ENCODE peak calls at places on chromosome 21, in seven cellular contexts. S, Y, N, A, Q, I and X are unnamed samples.

GRCh38 chr21:42850866-42851391 is 28.4 kb downstream of the WDR4 start:
- DNase-seq in S (no peak), Y (peak), N (peak), A (no peak), Q (peak), I (no peak), X (no peak)

GRCh38 chr21:29737188-29737587 is 202.6 kb downstream of the GRIK1 start:
- DNase-seq in S (no peak), Y (no peak), N (no peak), A (no peak), Q (no peak), I (no peak), X (no peak)

GRCh38 chr21:32007461-32007860 is 134.6 kb downstream of the HUNK start:
- DNase-seq in S (no peak), Y (no peak), N (no peak), A (no peak), Q (no peak), I (no peak), X (no peak)

GRCh38 chr21:35190201-35190701 is 141.1 kb upstream of the RUNX1 start:
- DNase-seq in S (no peak), Y (no peak), N (no peak), A (peak), Q (no peak), I (no peak), X (no peak)

GRCh38 chr21:37551406-37552355 is 185.1 kb downstream of the DYRK1A start:
- DNase-seq in S (no peak), Y (no peak), N (no peak), A (no peak), Q (no peak), I (peak), X (peak)

GRCh38 chr21:27683292-27683691 is 716.4 kb upstream of the ADAMTS5 start:
- DNase-seq in S (no peak), Y (no peak), N (no peak), A (no peak), Q (no peak), I (no peak), X (no peak)

GRCh38 chr21:17476006-17476405 is 36.8 kb upstream of the CXADR start:
- DNase-seq in S (no peak), Y (no peak), N (no peak), A (no peak), Q (no peak), I (peak), X (no peak)

GRCh38 chr21:29238052-29238966 is 60.4 kb upstream of the BACH1 start:
- DNase-seq in S (no peak), Y (no peak), N (no peak), A (no peak), Q (no peak), I (no peak), X (no peak)

GRCh38 chr21:9767592-9768375 is 753.6 kb upstream of the TPTE start:
- DNase-seq in S (no peak), Y (no peak), N (peak), A (no peak), Q (peak), I (no peak), X (no peak)

GRCh38 chr21:38491536-38491935 is 6.7 kb downstream of the ERG start:
- DNase-seq in S (no peak), Y (no peak), N (no peak), A (no peak), Q (no peak), I (no peak), X (no peak)

GRCh38 chr21:31161157-31161556 is 122.9 kb upstream of the KRTAP19-8 start:
- DNase-seq in S (no peak), Y (no peak), N (no peak), A (no peak), Q (peak), I (no peak), X (peak)

GRCh38 chr21:28445081-28445830 is 547.4 kb downstream of the LTN1 start:
- DNase-seq in S (no peak), Y (no peak), N (no peak), A (no peak), Q (no peak), I (no peak), X (no peak)

GRCh38 chr21:46661211-46661625 is 25.7 kb downstream of the PRMT2 start:
- DNase-seq in S (no peak), Y (peak), N (no peak), A (no peak), Q (peak), I (no peak), X (peak)

GRCh38 chr21:19695796-19696195 is 1292.2 kb upstream of the TMPRSS15 start:
- DNase-seq in S (no peak), Y (no peak), N (no peak), A (no peak), Q (no peak), I (no peak), X (no peak)

GRCh38 chr21:17257784-17258183 is 255.1 kb upstream of the CXADR start:
- DNase-seq in S (no peak), Y (no peak), N (no peak), A (no peak), Q (no peak), I (no peak), X (no peak)

GRCh38 chr21:30206551-30207251 is 9.2 kb downstream of the CLDN8 start:
- DNase-seq in S (no peak), Y (no peak), N (no peak), A (no peak), Q (no peak), I (no peak), X (no peak)

GRCh38 chr21:35641271-35642016 is 418.9 kb downstream of the SETD4 start:
- DNase-seq in S (no peak), Y (no peak), N (no peak), A (no peak), Q (no peak), I (no peak), X (no peak)

GRCh38 chr21:31526040-31526439 is 133.5 kb upstream of the SOD1 start:
- DNase-seq in S (no peak), Y (no peak), N (no peak), A (no peak), Q (no peak), I (no peak), X (peak)

GRCh38 chr21:35743571-35743970 is 316.8 kb downstream of the SETD4 start:
- DNase-seq in S (no peak), Y (no peak), N (no peak), A (no peak), Q (no peak), I (no peak), X (no peak)

GRCh38 chr21:27645285-27645684 is 678.4 kb upstream of the ADAMTS5 start:
- DNase-seq in S (no peak), Y (no peak), N (no peak), A (no peak), Q (no peak), I (no peak), X (no peak)

GRCh38 chr21:29586696-29587095 is 288.0 kb downstream of the BACH1 start:
- DNase-seq in S (no peak), Y (no peak), N (no peak), A (no peak), Q (no peak), I (no peak), X (no peak)

GRCh38 chr21:38267991-38268858 is 11.4 kb downstream of the KCNJ15 start:
- DNase-seq in S (peak), Y (no peak), N (no peak), A (no peak), Q (no peak), I (no peak), X (no peak)

GRCh38 chr21:31117046-31117916 is 79.0 kb upstream of the KRTAP19-8 start:
- DNase-seq in S (no peak), Y (no peak), N (no peak), A (peak), Q (no peak), I (no peak), X (no peak)

GRCh38 chr21:36548866-36549265 is 68.9 kb upstream of the CLDN14 start:
- DNase-seq in S (no peak), Y (no peak), N (no peak), A (no peak), Q (no peak), I (no peak), X (no peak)

GRCh38 chr21:21415741-21416140 is 417.5 kb downstream of the NCAM2 start:
- DNase-seq in S (no peak), Y (no peak), N (no peak), A (no peak), Q (no peak), I (no peak), X (no peak)

GRCh38 chr21:21921410-21922232 is 923.4 kb downstream of the NCAM2 start:
- DNase-seq in S (no peak), Y (no peak), N (peak), A (no peak), Q (peak), I (no peak), X (peak)

GRCh38 chr21:42781981-42782722 is 97.2 kb downstream of the WDR4 start:
- DNase-seq in S (no peak), Y (no peak), N (no peak), A (no peak), Q (peak), I (no peak), X (no peak)

GRCh38 chr21:34807146-34807880 is 138.5 kb downstream of the CLIC6 start:
- DNase-seq in S (no peak), Y (no peak), N (no peak), A (no peak), Q (no peak), I (no peak), X (no peak)

GRCh38 chr21:29403291-29403690 is 104.6 kb downstream of the BACH1 start:
- DNase-seq in S (no peak), Y (no peak), N (no peak), A (no peak), Q (no peak), I (no peak), X (no peak)

GRCh38 chr21:27023186-27023585 is 56.3 kb upstream of the ADAMTS5 start:
- DNase-seq in S (no peak), Y (no peak), N (no peak), A (no peak), Q (no peak), I (no peak), X (no peak)

GRCh38 chr21:32604484-32604883 is 7.7 kb downstream of the CFAP298 start:
- DNase-seq in S (no peak), Y (peak), N (no peak), A (no peak), Q (no peak), I (no peak), X (no peak)

GRCh38 chr21:38219049-38219628 is 37.7 kb upstream of the KCNJ15 start:
- DNase-seq in S (no peak), Y (peak), N (peak), A (peak), Q (peak), I (peak), X (peak)

GRCh38 chr21:34886554-34887385 is 162.3 kb downstream of the RUNX1 start:
- DNase-seq in S (no peak), Y (no peak), N (peak), A (no peak), Q (peak), I (no peak), X (no peak)

GRCh38 chr21:27076035-27076434 is 109.1 kb upstream of the ADAMTS5 start:
- DNase-seq in S (no peak), Y (no peak), N (no peak), A (no peak), Q (no peak), I (no peak), X (no peak)

GRCh38 chr21:18937337-18937736 is 533.8 kb upstream of the TMPRSS15 start:
- DNase-seq in S (no peak), Y (no peak), N (no peak), A (no peak), Q (no peak), I (no peak), X (no peak)

GRCh38 chr21:24369751-24370150 is 1237.5 kb downstream of the MRPL39 start:
- DNase-seq in S (no peak), Y (no peak), N (no peak), A (no peak), Q (no peak), I (no peak), X (no peak)

GRCh38 chr21:24369278-24369677 is 1238.0 kb downstream of the MRPL39 start:
- DNase-seq in S (no peak), Y (no peak), N (no peak), A (no peak), Q (no peak), I (no peak), X (no peak)

GRCh38 chr21:24367936-24368335 is 1239.3 kb downstream of the MRPL39 start:
- DNase-seq in S (no peak), Y (no peak), N (no peak), A (no peak), Q (no peak), I (no peak), X (no peak)
- TF ChIP-seq JUND in S (no peak), Y (no peak), N (no peak), A (no peak), Q (no peak), I (no peak), X (no peak)

DNA sequence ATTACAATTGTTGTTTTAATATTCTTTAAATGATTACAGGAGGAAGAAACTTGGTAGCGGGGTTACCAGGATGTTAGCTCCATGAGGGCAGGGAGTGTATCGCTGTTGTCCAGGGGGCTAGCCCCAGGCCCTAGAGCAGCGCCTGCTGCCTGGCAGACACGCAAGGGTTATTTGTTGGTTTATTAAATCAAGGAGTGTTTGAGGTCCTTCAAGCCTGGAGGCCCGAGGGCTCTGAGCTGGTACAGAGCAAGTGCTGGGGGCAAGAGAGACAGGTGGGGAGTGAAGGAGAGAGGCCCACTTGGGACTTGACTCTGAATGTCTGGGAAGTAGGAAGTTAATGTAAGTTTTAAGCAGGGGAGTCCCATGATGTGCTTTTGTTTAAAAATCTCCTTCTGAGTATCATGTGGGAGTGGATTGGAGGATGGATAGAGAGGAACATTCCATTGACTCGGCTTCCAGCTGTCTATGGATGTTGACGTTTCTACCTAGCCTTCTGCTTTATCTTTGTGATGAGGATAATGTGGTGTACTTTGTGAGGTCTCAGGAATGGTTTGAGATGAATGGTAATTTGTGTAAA is 8.7 kb downstream of the ITSN1 start:
- DNase-seq in S (no peak), Y (no peak), N (no peak), A (no peak), Q (no peak), I (no peak), X (no peak)
- TF ChIP-seq JUND in S (no peak), Y (no peak), N (no peak), A (no peak), Q (no peak), I (no peak), X (no peak)

DNA sequence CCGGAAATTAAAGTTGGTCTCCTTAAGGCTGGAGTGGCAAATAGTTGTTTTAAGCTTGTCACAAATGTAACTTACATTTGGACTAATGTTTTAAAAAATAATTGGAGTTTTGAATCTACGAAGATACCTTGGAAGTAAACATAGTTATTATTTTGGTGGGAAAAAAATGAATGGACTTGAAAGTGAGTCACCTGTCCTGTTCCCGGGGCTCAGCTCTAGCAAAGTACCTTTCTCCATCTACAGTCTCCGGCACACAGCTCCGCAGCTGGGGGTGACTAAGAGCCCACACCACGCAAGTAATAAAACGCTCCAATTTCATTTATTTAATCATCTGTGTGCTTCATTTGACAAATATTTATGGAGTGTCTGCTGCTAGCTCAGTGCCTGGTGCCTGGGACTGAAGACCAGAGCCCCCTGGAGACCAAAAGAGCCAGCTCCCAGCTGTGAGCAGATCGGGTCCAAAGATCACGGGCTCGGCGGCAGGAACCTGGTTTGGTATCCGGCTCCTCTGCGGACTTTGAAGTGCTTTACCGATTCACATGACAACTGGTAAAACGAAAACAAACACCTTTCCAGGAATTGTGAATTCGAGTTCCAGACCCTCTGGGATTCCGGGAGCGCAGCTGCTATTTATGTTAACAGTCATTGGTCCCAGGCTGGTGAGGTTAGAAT is 1.7 kb upstream of the RIPK4 start:
- DNase-seq in S (no peak), Y (no peak), N (no peak), A (peak), Q (peak), I (peak), X (no peak)
- TF ChIP-seq JUND in S (no peak), Y (no peak), N (no peak), A (no peak), Q (peak), I (no peak), X (no peak)

DNA sequence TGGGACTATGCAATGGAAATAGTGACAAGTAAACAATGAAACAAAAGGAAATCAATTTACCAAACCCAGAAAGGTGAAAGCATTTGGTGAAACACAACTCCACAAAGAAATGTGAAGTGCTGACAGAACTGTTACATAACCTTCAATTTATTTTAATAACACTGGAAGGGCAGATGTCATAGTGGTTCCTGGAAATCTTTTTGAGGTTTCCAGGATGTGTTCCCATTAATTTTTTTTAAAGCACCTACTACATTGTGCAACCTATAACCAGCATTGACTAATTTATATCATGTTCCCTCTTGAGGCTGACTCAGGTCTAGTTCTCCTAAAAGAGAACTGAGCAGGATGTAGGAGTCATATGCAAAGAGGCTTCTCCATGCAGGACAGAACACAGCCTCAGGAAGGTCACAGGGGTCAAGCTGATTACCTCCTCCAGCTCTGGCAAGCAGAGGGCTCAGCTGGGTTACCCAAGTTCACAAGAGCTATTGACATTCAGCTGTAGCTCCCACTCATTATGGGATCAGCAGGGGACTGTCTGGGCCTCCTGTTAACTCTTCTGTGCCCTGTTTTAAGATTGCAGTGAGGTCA is 157.1 kb upstream of the NRIP1 start:
- DNase-seq in S (no peak), Y (peak), N (no peak), A (peak), Q (no peak), I (peak), X (no peak)
- TF ChIP-seq JUND in S (no peak), Y (no peak), N (no peak), A (no peak), Q (no peak), I (no peak), X (no peak)

GRCh38 chr21:44299458-44300261 is at the start of gene PFKL:
- DNase-seq in S (peak), Y (peak), N (peak), A (no peak), Q (peak), I (peak), X (peak)
- TF ChIP-seq JUND in S (no peak), Y (no peak), N (no peak), A (no peak), Q (no peak), I (peak), X (no peak)

DNA sequence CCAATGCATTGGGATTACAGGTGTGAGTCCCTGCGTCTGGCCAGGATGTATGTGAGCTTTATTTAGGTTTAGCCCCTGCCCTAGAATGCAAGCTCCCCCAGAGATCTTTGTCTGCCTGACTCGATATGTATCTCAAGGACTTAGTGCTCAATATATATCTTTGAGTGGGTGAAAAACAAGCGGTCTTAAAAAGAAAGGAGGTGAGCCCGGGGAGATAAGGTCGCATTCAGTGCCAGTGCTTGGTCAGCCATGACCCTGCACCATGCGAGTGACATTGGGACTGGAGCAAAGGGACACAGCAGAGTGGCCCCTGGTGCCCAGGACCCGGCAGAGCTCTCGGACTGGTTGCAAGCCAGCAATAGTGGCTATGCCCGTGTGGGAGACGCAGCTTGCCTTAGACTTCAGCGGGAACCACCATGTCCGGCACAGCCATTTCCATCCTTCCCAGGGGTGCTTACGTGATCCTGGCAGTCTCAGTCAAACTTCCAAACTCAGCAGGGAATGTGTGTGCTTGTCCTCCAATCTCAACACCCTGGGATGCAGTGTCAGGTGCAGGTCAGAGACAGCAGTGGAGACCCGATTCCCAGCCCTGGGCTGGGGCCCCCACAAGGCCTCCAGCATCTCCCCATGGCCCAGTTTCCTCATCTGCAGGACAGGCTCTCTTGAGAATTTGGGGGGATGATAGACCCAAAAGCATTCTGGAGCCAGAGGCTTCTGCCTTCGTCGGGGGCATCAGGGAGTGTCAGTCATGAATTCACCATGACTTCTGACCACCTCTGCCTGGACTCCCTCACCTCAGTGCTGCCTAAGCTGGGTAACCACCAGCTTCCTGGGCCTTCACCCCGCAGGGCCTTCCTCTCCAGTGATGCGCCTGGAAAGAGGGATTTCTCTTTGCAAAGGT is 1.8 kb downstream of the MX2 start:
- DNase-seq in S (no peak), Y (no peak), N (no peak), A (no peak), Q (no peak), I (no peak), X (no peak)
- TF ChIP-seq JUND in S (no peak), Y (no peak), N (no peak), A (no peak), Q (no peak), I (no peak), X (no peak)

GRCh38 chr21:45548711-45549491 is 6.7 kb upstream of the SLC19A1 start:
- DNase-seq in S (no peak), Y (no peak), N (no peak), A (no peak), Q (no peak), I (no peak), X (no peak)

GRCh38 chr21:45551816-45552695 is 9.8 kb upstream of the SLC19A1 start:
- DNase-seq in S (no peak), Y (no peak), N (no peak), A (no peak), Q (peak), I (no peak), X (no peak)

GRCh38 chr21:45551316-45551715 is 9.1 kb upstream of the SLC19A1 start:
- DNase-seq in S (peak), Y (no peak), N (no peak), A (peak), Q (no peak), I (no peak), X (no peak)

GRCh38 chr21:45550552-45551210 is 8.4 kb upstream of the SLC19A1 start:
- DNase-seq in S (peak), Y (no peak), N (no peak), A (no peak), Q (no peak), I (no peak), X (no peak)

GRCh38 chr21:45549670-45550463 is 7.6 kb upstream of the SLC19A1 start:
- DNase-seq in S (peak), Y (no peak), N (no peak), A (no peak), Q (peak), I (no peak), X (no peak)
- TF ChIP-seq JUND in S (no peak), Y (no peak), N (no peak), A (no peak), Q (no peak), I (no peak), X (no peak)

GRCh38 chr21:25964009-25964408 is 206.6 kb downstream of the APP start:
- DNase-seq in S (no peak), Y (no peak), N (no peak), A (no peak), Q (no peak), I (no peak), X (no peak)
- TF ChIP-seq JUND in S (no peak), Y (no peak), N (no peak), A (no peak), Q (no peak), I (no peak), X (no peak)